ENCODE peak calls at places on chromosome 15, in four cellular contexts. One of them, this sample, is unnamed.

GRCh38 chr15:27912283-27912682 is 186.8 kb downstream of the OCA2 start:
- DNase-seq in HFF-Myc: no peak
- DNase-seq in HT-29: no peak
- DNase-seq in cerebellar nuclear complex: no peak
- DNase-seq in this sample: no peak

GRCh38 chr15:65326844-65327243 is 22.4 kb downstream of the RNU5B-1 start:
- DNase-seq in HFF-Myc: no peak
- DNase-seq in HT-29: no peak
- DNase-seq in cerebellar nuclear complex: no peak
- DNase-seq in this sample: no peak

GRCh38 chr15:64653757-64654156 is 121.6 kb downstream of the RBPMS2 start:
- DNase-seq in HFF-Myc: no peak
- DNase-seq in HT-29: peak
- DNase-seq in cerebellar nuclear complex: no peak
- DNase-seq in this sample: no peak

GRCh38 chr15:31476411-31476810 is 149.8 kb downstream of the KLF13 start:
- DNase-seq in HFF-Myc: no peak
- DNase-seq in HT-29: no peak
- DNase-seq in cerebellar nuclear complex: no peak
- DNase-seq in this sample: no peak

GRCh38 chr15:71051539-71051938 is 63.7 kb upstream of the THSD4 start:
- DNase-seq in HFF-Myc: no peak
- DNase-seq in HT-29: no peak
- DNase-seq in cerebellar nuclear complex: no peak
- DNase-seq in this sample: no peak

GRCh38 chr15:64877435-64877834 is 34.3 kb upstream of the ANKDD1A start:
- DNase-seq in HFF-Myc: no peak
- DNase-seq in HT-29: no peak
- DNase-seq in cerebellar nuclear complex: no peak
- DNase-seq in this sample: peak

GRCh38 chr15:81725590-81725989 is 320.2 kb downstream of the MEX3B start:
- DNase-seq in HFF-Myc: no peak
- DNase-seq in HT-29: no peak
- DNase-seq in cerebellar nuclear complex: no peak
- DNase-seq in this sample: no peak

GRCh38 chr15:93311620-93312019 is 222.6 kb upstream of the RGMA start:
- DNase-seq in HFF-Myc: no peak
- DNase-seq in HT-29: no peak
- DNase-seq in cerebellar nuclear complex: no peak
- DNase-seq in this sample: no peak

GRCh38 chr15:38536201-38536676 is 28.4 kb downstream of the RASGRP1 start:
- DNase-seq in HFF-Myc: no peak
- DNase-seq in HT-29: no peak
- DNase-seq in cerebellar nuclear complex: peak
- DNase-seq in this sample: peak

GRCh38 chr15:42511010-42511396 is 15.6 kb downstream of the SNAP23 start:
- DNase-seq in HFF-Myc: no peak
- DNase-seq in HT-29: no peak
- DNase-seq in cerebellar nuclear complex: no peak
- DNase-seq in this sample: no peak

GRCh38 chr15:90033006-90033405 is 31.9 kb downstream of the ZNF710 start:
- DNase-seq in HFF-Myc: no peak
- DNase-seq in HT-29: peak
- DNase-seq in cerebellar nuclear complex: no peak
- DNase-seq in this sample: no peak

GRCh38 chr15:41567261-41567660 is 8.2 kb downstream of the TYRO3 start:
- DNase-seq in HFF-Myc: no peak
- DNase-seq in HT-29: no peak
- DNase-seq in cerebellar nuclear complex: no peak
- DNase-seq in this sample: no peak

This sample was measured in anterior cingulate cortex.